ENCODE peak calls at places on chromosomes 2 and 18, in nine cellular contexts. One of them, this sample, is unnamed.

GRCh38 chr2:19670303-19670702 is 231.5 kb downstream of the TTC32 start:
- DNase-seq in chondrocyte: no peak
- DNase-seq in GM13976: no peak
- DNase-seq in colonic mucosa: no peak
- DNase-seq in epithelial cell of esophagus: no peak
- DNase-seq in A673: no peak
- DNase-seq in HCT116: no peak
- DNase-seq in activated CD8-positive, alpha-beta T cell treated with anti-CD3 and anti-CD28 coated beads for 36 hours: no peak
- DNase-seq in lower leg skin: no peak
- DNase-seq in this sample: no peak

GRCh38 chr2:30325542-30326328 is 94.4 kb downstream of the LBH start:
- DNase-seq in chondrocyte: no peak
- DNase-seq in GM13976: no peak
- DNase-seq in colonic mucosa: no peak
- DNase-seq in epithelial cell of esophagus: no peak
- DNase-seq in A673: no peak
- DNase-seq in HCT116: no peak
- DNase-seq in activated CD8-positive, alpha-beta T cell treated with anti-CD3 and anti-CD28 coated beads for 36 hours: no peak
- DNase-seq in lower leg skin: no peak
- DNase-seq in this sample: no peak

GRCh38 chr18:48929951-48930713 is 20.6 kb downstream of the SMAD7 start:
- DNase-seq in chondrocyte: no peak
- DNase-seq in GM13976: no peak
- DNase-seq in colonic mucosa: peak
- DNase-seq in epithelial cell of esophagus: no peak
- DNase-seq in A673: no peak
- DNase-seq in HCT116: no peak
- DNase-seq in activated CD8-positive, alpha-beta T cell treated with anti-CD3 and anti-CD28 coated beads for 36 hours: no peak
- DNase-seq in lower leg skin: no peak
- DNase-seq in this sample: no peak

GRCh38 chr2:16135196-16135912 is 195.0 kb downstream of the MYCN start:
- DNase-seq in chondrocyte: no peak
- DNase-seq in GM13976: no peak
- DNase-seq in colonic mucosa: no peak
- DNase-seq in epithelial cell of esophagus: peak
- DNase-seq in A673: no peak
- DNase-seq in HCT116: no peak
- DNase-seq in activated CD8-positive, alpha-beta T cell treated with anti-CD3 and anti-CD28 coated beads for 36 hours: no peak
- DNase-seq in lower leg skin: no peak
- DNase-seq in this sample: no peak

GRCh38 chr2:148023861-148024260 is 3.0 kb downstream of the MBD5 start:
- DNase-seq in chondrocyte: no peak
- DNase-seq in GM13976: no peak
- DNase-seq in colonic mucosa: no peak
- DNase-seq in epithelial cell of esophagus: no peak
- DNase-seq in A673: no peak
- DNase-seq in HCT116: no peak
- DNase-seq in activated CD8-positive, alpha-beta T cell treated with anti-CD3 and anti-CD28 coated beads for 36 hours: peak
- DNase-seq in lower leg skin: no peak
- DNase-seq in this sample: no peak

GRCh38 chr2:162029287-162029901 is 44.6 kb downstream of the DPP4 start:
- DNase-seq in chondrocyte: no peak
- DNase-seq in GM13976: no peak
- DNase-seq in colonic mucosa: no peak
- DNase-seq in epithelial cell of esophagus: peak
- DNase-seq in A673: peak
- DNase-seq in HCT116: peak
- DNase-seq in activated CD8-positive, alpha-beta T cell treated with anti-CD3 and anti-CD28 coated beads for 36 hours: no peak
- DNase-seq in lower leg skin: peak
- DNase-seq in this sample: peak

GRCh38 chr2:101826716-101827115 is 129.2 kb downstream of the MAP4K4 start:
- DNase-seq in chondrocyte: no peak
- DNase-seq in GM13976: no peak
- DNase-seq in colonic mucosa: no peak
- DNase-seq in epithelial cell of esophagus: peak
- DNase-seq in A673: no peak
- DNase-seq in HCT116: no peak
- DNase-seq in activated CD8-positive, alpha-beta T cell treated with anti-CD3 and anti-CD28 coated beads for 36 hours: peak
- DNase-seq in lower leg skin: no peak
- DNase-seq in this sample: no peak

GRCh38 chr2:223001831-223002230 is 50.2 kb upstream of the KCNE4 start:
- DNase-seq in chondrocyte: no peak
- DNase-seq in GM13976: no peak
- DNase-seq in colonic mucosa: no peak
- DNase-seq in epithelial cell of esophagus: no peak
- DNase-seq in A673: no peak
- DNase-seq in HCT116: no peak
- DNase-seq in activated CD8-positive, alpha-beta T cell treated with anti-CD3 and anti-CD28 coated beads for 36 hours: no peak
- DNase-seq in lower leg skin: no peak
- DNase-seq in this sample: no peak

GRCh38 chr2:85754313-85755095 is 713 bp downstream of the ATOH8 start:
- DNase-seq in chondrocyte: no peak
- DNase-seq in GM13976: peak
- DNase-seq in colonic mucosa: no peak
- DNase-seq in epithelial cell of esophagus: peak
- DNase-seq in A673: peak
- DNase-seq in HCT116: no peak
- DNase-seq in activated CD8-positive, alpha-beta T cell treated with anti-CD3 and anti-CD28 coated beads for 36 hours: peak
- DNase-seq in lower leg skin: no peak
- DNase-seq in this sample: no peak
- TF ChIP-seq CTCF in chondrocyte: peak
- TF ChIP-seq CTCF in GM13976: no peak
- TF ChIP-seq CTCF in colonic mucosa: no peak
- TF ChIP-seq CTCF in epithelial cell of esophagus: no peak
- TF ChIP-seq CTCF in A673: peak
- TF ChIP-seq CTCF in HCT116: peak
- TF ChIP-seq CTCF in activated CD8-positive, alpha-beta T cell treated with anti-CD3 and anti-CD28 coated beads for 36 hours: no peak
- TF ChIP-seq CTCF in lower leg skin: no peak
- TF ChIP-seq CTCF in this sample: peak

DNA sequence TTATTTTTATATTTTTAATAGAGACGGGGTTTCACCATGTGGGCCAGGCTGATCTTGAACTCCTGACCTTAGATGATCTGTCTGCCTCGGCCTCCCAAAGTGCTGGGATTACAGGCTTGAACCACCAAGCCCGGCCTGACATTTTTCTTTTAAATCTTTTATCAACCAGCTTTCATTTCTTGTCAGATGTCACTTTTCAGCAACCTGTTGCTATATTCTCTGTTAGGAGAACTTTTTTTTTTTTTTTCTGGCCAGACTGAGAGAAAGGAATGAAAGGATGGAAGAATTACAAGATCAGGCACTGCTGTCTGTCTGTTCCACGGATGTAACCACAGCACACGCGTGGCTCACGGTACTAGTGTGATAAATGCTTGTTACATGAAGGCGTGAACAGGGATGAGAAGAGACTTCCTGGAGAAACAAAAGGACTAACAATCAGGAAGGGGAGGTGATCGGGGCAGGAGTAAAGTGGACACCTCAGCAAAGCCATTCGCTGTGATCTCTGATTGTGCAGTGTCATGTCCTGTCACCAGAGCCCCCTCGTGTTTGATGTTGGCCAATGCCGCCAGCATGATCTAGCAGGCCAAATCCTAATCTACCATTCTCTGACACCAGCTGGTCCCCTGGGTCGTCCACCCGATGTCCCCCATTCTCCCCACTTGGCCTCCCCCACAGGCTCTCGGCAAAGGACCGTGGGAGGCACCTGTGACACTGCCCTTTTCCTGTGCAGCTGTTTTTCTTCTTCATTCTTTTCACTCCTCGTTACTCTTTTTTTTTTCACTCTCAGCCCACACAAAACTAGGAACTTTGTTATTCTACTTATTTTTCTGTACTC is 146.6 kb downstream of the TGIF1 start:
- DNase-seq in chondrocyte: no peak
- DNase-seq in GM13976: peak
- DNase-seq in colonic mucosa: peak
- DNase-seq in epithelial cell of esophagus: peak
- DNase-seq in A673: peak
- DNase-seq in HCT116: no peak
- DNase-seq in activated CD8-positive, alpha-beta T cell treated with anti-CD3 and anti-CD28 coated beads for 36 hours: peak
- DNase-seq in lower leg skin: peak
- DNase-seq in this sample: no peak
- TF ChIP-seq CTCF in chondrocyte: peak
- TF ChIP-seq CTCF in GM13976: peak
- TF ChIP-seq CTCF in colonic mucosa: peak
- TF ChIP-seq CTCF in epithelial cell of esophagus: no peak
- TF ChIP-seq CTCF in A673: peak
- TF ChIP-seq CTCF in HCT116: peak
- TF ChIP-seq CTCF in activated CD8-positive, alpha-beta T cell treated with anti-CD3 and anti-CD28 coated beads for 36 hours: peak
- TF ChIP-seq CTCF in lower leg skin: no peak
- TF ChIP-seq CTCF in this sample: no peak

GRCh38 chr18:13684546-13684945 is 41.8 kb downstream of the FAM210A start:
- DNase-seq in chondrocyte: no peak
- DNase-seq in GM13976: no peak
- DNase-seq in colonic mucosa: no peak
- DNase-seq in epithelial cell of esophagus: no peak
- DNase-seq in A673: no peak
- DNase-seq in HCT116: no peak
- DNase-seq in activated CD8-positive, alpha-beta T cell treated with anti-CD3 and anti-CD28 coated beads for 36 hours: no peak
- DNase-seq in lower leg skin: no peak
- DNase-seq in this sample: no peak

GRCh38 chr18:13681701-13682100 is 44.7 kb downstream of the FAM210A start:
- DNase-seq in chondrocyte: no peak
- DNase-seq in GM13976: no peak
- DNase-seq in colonic mucosa: no peak
- DNase-seq in epithelial cell of esophagus: no peak
- DNase-seq in A673: no peak
- DNase-seq in HCT116: no peak
- DNase-seq in activated CD8-positive, alpha-beta T cell treated with anti-CD3 and anti-CD28 coated beads for 36 hours: no peak
- DNase-seq in lower leg skin: no peak
- DNase-seq in this sample: no peak

GRCh38 chr18:13676499-13676898 is 49.9 kb downstream of the FAM210A start:
- DNase-seq in chondrocyte: no peak
- DNase-seq in GM13976: no peak
- DNase-seq in colonic mucosa: no peak
- DNase-seq in epithelial cell of esophagus: no peak
- DNase-seq in A673: no peak
- DNase-seq in HCT116: no peak
- DNase-seq in activated CD8-positive, alpha-beta T cell treated with anti-CD3 and anti-CD28 coated beads for 36 hours: no peak
- DNase-seq in lower leg skin: no peak
- DNase-seq in this sample: no peak

GRCh38 chr18:13680612-13681011 is 45.7 kb downstream of the FAM210A start:
- DNase-seq in chondrocyte: no peak
- DNase-seq in GM13976: peak
- DNase-seq in colonic mucosa: no peak
- DNase-seq in epithelial cell of esophagus: peak
- DNase-seq in A673: no peak
- DNase-seq in HCT116: peak
- DNase-seq in activated CD8-positive, alpha-beta T cell treated with anti-CD3 and anti-CD28 coated beads for 36 hours: no peak
- DNase-seq in lower leg skin: no peak
- DNase-seq in this sample: no peak
- TF ChIP-seq CTCF in chondrocyte: peak
- TF ChIP-seq CTCF in GM13976: peak
- TF ChIP-seq CTCF in colonic mucosa: peak
- TF ChIP-seq CTCF in epithelial cell of esophagus: peak
- TF ChIP-seq CTCF in A673: peak
- TF ChIP-seq CTCF in HCT116: peak
- TF ChIP-seq CTCF in activated CD8-positive, alpha-beta T cell treated with anti-CD3 and anti-CD28 coated beads for 36 hours: no peak
- TF ChIP-seq CTCF in lower leg skin: no peak
- TF ChIP-seq CTCF in this sample: no peak

DNA sequence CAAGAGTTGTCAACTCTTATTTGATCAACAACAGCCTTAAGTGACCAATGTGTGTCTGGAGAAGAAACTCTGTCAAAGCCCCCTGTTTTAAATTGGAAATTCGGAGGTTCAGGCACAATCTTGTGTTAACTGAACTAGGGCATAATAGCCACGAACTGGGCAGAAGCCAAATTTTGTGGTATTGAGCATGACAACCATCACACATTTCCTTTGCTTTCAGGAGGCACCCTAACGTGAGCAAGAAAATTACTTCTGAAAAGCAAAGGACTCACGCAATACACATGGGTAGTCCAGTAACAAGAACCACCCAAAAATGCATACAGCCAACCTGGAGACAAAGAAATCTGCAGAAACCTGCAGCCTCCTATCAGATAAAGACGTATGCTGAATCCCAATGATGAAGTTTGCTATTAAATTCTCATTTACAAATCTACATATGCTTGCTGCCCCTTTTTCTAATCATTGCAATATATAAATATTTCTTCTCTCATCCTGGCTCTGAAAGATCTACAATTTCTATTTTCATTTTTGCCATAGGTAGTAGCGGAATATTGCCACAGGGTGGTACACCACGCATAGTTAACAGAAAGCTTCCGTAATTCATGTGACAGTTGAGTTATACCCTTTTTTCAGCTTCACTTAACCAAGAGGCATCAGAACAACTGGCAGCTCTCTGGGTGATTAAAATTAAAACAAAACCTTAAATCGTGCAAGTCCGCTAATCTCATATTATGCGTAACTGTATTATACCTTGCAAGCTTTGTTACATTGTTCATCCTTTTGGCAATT is 495.8 kb downstream of the NRXN1 start:
- DNase-seq in chondrocyte: no peak
- DNase-seq in GM13976: no peak
- DNase-seq in colonic mucosa: no peak
- DNase-seq in epithelial cell of esophagus: peak
- DNase-seq in A673: peak
- DNase-seq in HCT116: peak
- DNase-seq in activated CD8-positive, alpha-beta T cell treated with anti-CD3 and anti-CD28 coated beads for 36 hours: no peak
- DNase-seq in lower leg skin: no peak
- DNase-seq in this sample: no peak
- TF ChIP-seq CTCF in chondrocyte: peak
- TF ChIP-seq CTCF in GM13976: peak
- TF ChIP-seq CTCF in colonic mucosa: no peak
- TF ChIP-seq CTCF in epithelial cell of esophagus: peak
- TF ChIP-seq CTCF in A673: peak
- TF ChIP-seq CTCF in HCT116: peak
- TF ChIP-seq CTCF in activated CD8-positive, alpha-beta T cell treated with anti-CD3 and anti-CD28 coated beads for 36 hours: no peak
- TF ChIP-seq CTCF in lower leg skin: no peak
- TF ChIP-seq CTCF in this sample: no peak

DNA sequence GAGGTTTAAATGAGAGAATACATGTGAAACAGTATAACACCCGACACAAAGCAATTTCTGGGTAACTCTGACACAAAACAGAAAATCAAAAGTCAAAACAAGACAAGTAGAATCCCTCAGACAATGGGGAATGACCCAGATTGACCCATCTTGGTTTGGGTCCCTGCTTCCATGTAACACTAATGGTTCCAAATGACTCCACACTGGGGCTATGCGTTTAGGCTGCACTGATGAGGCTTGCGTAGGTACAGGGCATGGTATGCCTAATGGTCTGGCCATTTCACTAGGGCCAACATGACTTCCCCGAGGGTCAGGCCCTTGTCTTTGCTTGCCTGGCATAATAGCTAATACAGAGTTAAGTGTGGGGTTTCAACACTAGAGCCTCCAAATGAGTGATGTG is 27.2 kb upstream of the NFE2L2 start:
- DNase-seq in chondrocyte: no peak
- DNase-seq in GM13976: no peak
- DNase-seq in colonic mucosa: no peak
- DNase-seq in epithelial cell of esophagus: no peak
- DNase-seq in A673: no peak
- DNase-seq in HCT116: no peak
- DNase-seq in activated CD8-positive, alpha-beta T cell treated with anti-CD3 and anti-CD28 coated beads for 36 hours: no peak
- DNase-seq in lower leg skin: no peak
- DNase-seq in this sample: no peak
- TF ChIP-seq CTCF in chondrocyte: no peak
- TF ChIP-seq CTCF in GM13976: no peak
- TF ChIP-seq CTCF in colonic mucosa: no peak
- TF ChIP-seq CTCF in epithelial cell of esophagus: no peak
- TF ChIP-seq CTCF in A673: no peak
- TF ChIP-seq CTCF in HCT116: no peak
- TF ChIP-seq CTCF in activated CD8-positive, alpha-beta T cell treated with anti-CD3 and anti-CD28 coated beads for 36 hours: no peak
- TF ChIP-seq CTCF in lower leg skin: no peak
- TF ChIP-seq CTCF in this sample: no peak

GRCh38 chr18:69484699-69485396 is 84.2 kb downstream of the DOK6 start:
- DNase-seq in chondrocyte: no peak
- DNase-seq in GM13976: no peak
- DNase-seq in colonic mucosa: no peak
- DNase-seq in epithelial cell of esophagus: peak
- DNase-seq in A673: peak
- DNase-seq in HCT116: no peak
- DNase-seq in activated CD8-positive, alpha-beta T cell treated with anti-CD3 and anti-CD28 coated beads for 36 hours: no peak
- DNase-seq in lower leg skin: no peak
- DNase-seq in this sample: no peak
- TF ChIP-seq CTCF in chondrocyte: peak
- TF ChIP-seq CTCF in GM13976: no peak
- TF ChIP-seq CTCF in colonic mucosa: no peak
- TF ChIP-seq CTCF in epithelial cell of esophagus: no peak
- TF ChIP-seq CTCF in A673: peak
- TF ChIP-seq CTCF in HCT116: no peak
- TF ChIP-seq CTCF in activated CD8-positive, alpha-beta T cell treated with anti-CD3 and anti-CD28 coated beads for 36 hours: no peak
- TF ChIP-seq CTCF in lower leg skin: no peak
- TF ChIP-seq CTCF in this sample: no peak